ENCODE peak calls at places on chromosomes 12 and 14, in five cellular contexts. F, U, L, P and Y are unnamed samples.

GRCh38 chr12:48997719-48998496 is 1.3 kb downstream of the DDN start:
- DNase-seq in F (no peak), U (no peak), L (no peak), P (peak; percentile 34), Y (no peak)

GRCh38 chr12:91563011-91563410 is 380.4 kb upstream of the DCN start:
- DNase-seq in F (no peak), U (no peak), L (no peak), P (no peak), Y (no peak)

GRCh38 chr12:79374543-79374942 is 316.2 kb downstream of the PAWR start:
- DNase-seq in F (no peak), U (no peak), L (no peak), P (no peak), Y (no peak)

GRCh38 chr12:23628836-23629235 is 320.6 kb downstream of the SOX5 start:
- DNase-seq in F (no peak), U (no peak), L (no peak), P (no peak), Y (no peak)

GRCh38 chr12:13097526-13097925 is 5.9 kb downstream of the GSG1 start:
- DNase-seq in F (no peak), U (no peak), L (no peak), P (no peak), Y (no peak)

GRCh38 chr14:91796622-91797347 is 64.9 kb upstream of the CATSPERB start:
- DNase-seq in F (no peak), U (no peak), L (no peak), P (no peak), Y (no peak)

GRCh38 chr12:110721570-110721969 is 21.1 kb downstream of the PPP1CC start:
- DNase-seq in F (no peak), U (no peak), L (no peak), P (no peak), Y (no peak)

GRCh38 chr14:95260537-95261440 is 58.9 kb downstream of the CLMN start:
- DNase-seq in F (no peak), U (no peak), L (no peak), P (no peak), Y (no peak)

GRCh38 chr12:124055066-124055465 is 82.1 kb downstream of the ZNF664 start:
- DNase-seq in F (no peak), U (no peak), L (no peak), P (no peak), Y (no peak)

GRCh38 chr12:70353780-70354640 is 12.1 kb upstream of the KCNMB4 start:
- DNase-seq in F (no peak), U (no peak), L (no peak), P (no peak), Y (no peak)

GRCh38 chr12:96368233-96368632 is 32.0 kb downstream of the CDK17 start:
- DNase-seq in F (no peak), U (no peak), L (no peak), P (no peak), Y (no peak)
- H3K27ac ChIP-seq in F (no peak overlapping the region), U (peak overlapping the region; percentile 15), L (no peak overlapping the region), P (peak overlapping the region; percentile 8), Y (no peak overlapping the region)

DNA sequence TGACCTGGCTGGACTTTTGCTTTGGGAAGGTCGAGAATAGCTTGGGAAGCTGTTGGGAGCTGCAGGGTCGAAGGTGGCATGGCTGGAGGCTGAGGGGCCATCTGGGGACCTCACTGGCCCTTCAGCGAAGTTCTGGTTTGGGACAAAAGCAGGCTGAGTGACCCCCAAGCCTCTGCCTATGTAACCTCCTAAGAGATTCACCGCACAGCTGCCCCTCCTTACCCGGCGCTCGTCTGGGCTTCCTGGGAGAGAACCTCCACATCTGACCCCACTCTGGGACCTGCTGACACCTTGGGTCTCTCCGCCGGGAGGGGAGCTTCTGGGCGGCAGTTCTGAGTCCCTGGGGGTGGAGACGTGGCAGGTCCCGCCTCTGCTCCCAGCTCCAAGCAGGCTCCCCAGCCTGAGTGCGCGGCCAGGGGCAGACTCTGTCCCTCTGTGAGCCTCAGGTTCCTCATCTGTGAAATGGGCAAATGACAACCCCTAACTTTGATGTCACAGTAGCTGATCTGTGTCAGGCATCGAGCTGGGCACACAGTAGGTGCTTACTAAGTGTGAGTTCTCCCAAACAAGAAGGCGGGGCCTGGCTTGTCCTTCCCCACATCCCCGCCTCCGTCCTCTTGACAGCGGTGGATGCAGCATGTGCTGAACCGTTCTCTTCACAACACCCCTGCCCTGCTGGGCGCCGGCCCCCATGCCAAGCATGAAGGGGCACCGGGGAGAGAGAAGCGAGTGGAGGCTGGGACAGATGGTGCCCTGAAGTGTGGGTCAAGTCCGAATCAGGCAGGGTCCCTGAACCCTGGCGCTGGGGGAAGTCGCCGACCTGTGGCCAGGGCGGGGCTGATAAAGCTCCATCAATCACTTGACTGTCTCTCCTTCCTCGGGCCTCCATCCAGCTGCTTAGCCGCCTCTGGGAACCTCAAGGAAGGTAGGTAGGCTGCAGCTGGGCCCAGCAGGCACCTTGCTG is 3.8 kb downstream of the EXOC3L4 start:
- DNase-seq in F (no peak), U (no peak), L (no peak), P (no peak), Y (no peak)
- H3K27ac ChIP-seq in F (no peak overlapping the region), U (no peak overlapping the region), L (no peak overlapping the region), P (no peak overlapping the region), Y (no peak overlapping the region)

GRCh38 chr12:4168041-4168440 is 105.5 kb upstream of the CCND2 start:
- DNase-seq in F (no peak), U (no peak), L (no peak), P (no peak), Y (no peak)

GRCh38 chr12:4160314-4161040 is 113.1 kb upstream of the CCND2 start:
- DNase-seq in F (no peak), U (no peak), L (no peak), P (no peak), Y (no peak)

GRCh38 chr12:4161718-4162117 is 111.8 kb upstream of the CCND2 start:
- DNase-seq in F (no peak), U (no peak), L (no peak), P (no peak), Y (no peak)

GRCh38 chr12:4169522-4169921 is 104.0 kb upstream of the CCND2 start:
- DNase-seq in F (no peak), U (no peak), L (no peak), P (no peak), Y (no peak)

DNA sequence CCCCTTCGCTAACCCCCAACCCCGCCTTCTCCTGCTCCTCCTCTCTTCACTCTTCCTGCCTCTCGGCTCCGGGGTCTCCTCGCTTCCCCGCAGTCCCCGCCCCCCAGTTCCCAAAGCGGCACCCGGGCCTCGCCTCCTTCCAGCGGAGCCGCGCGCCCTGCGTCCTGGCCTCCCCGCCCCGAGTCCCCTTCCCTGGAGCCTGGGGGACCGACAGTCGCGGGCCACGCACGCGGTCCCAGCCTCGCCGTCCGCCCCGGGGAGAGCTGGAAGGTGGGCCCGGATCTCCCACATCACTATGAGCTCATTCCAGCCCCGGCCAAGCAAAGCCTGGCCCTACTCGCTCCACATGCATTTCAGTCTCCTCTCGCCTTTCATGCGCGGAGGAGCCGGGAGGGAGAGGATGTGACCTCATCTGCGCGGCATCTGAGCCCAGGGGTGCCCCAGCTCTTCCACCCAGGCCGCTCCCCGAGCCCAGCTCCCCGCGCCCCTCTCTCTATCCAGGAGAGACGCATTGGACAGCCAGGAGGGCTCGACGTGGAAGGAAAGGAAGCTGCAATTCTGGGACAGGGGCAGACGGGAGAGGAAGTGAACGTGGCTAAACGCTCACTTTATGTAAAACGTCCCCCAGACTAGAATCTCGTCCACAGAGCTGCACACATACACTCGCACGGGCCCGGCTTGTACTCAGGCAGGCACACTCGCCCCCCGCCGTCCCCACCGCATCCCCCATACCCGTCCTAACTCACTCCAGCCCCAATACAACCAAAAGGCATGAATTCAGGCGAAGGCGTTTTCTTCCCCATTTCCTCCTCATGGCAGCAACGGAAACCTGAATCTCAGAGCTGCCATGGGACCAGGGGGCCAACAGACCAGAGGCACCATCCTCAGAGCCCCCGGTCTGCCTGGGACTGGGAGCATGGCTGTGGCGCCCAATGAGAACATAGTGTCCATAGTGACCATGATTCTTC is 108.7 kb upstream of the CCND2 start:
- DNase-seq in F (no peak), U (no peak), L (peak; percentile 19), P (peak; percentile 53), Y (no peak)
- H3K27ac ChIP-seq in F (no peak overlapping the region), U (no peak overlapping the region), L (peak overlapping the region; percentile 44), P (peak overlapping the region; percentile 61), Y (peak overlapping the region; percentile 60)

DNA sequence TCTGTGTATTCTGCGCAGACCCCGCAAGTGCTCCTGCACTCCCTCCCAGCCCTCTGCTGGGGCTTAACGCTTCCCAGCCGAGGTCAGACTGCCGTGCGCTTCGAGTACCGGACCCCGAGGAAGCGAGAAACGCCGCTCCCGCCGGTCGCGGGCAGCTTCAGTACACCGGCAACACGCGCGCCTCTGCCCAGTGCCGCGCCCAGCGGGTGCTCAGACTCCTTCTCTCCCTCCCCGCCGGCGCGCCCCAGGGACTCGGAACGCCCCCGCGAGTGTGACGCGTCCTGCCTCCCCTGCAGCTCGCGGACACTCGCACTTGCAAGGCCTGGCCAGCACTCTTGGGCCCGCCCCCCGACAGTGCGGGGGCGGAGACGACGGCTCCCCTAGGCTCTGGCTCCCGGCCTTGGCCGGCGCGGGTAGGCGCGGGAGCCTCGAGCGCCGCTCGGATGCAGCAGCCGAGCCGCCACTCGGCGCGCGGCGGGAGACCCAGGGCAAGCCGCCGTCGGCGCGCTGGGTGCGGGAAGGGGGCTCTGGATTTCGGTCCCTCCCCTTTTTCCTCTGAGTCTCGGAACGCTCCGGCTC is at the start of gene PTGER2:
- DNase-seq in F (peak; percentile 85), U (peak; percentile 45), L (peak; percentile 72), P (peak; percentile 87), Y (peak; percentile 87)
- H3K27ac ChIP-seq in F (peak within 1 kb of the TSS; percentile 61), U (no peak within 1 kb of the TSS), L (peak within 1 kb of the TSS; percentile 73), P (no peak within 1 kb of the TSS), Y (no peak within 1 kb of the TSS)

DNA sequence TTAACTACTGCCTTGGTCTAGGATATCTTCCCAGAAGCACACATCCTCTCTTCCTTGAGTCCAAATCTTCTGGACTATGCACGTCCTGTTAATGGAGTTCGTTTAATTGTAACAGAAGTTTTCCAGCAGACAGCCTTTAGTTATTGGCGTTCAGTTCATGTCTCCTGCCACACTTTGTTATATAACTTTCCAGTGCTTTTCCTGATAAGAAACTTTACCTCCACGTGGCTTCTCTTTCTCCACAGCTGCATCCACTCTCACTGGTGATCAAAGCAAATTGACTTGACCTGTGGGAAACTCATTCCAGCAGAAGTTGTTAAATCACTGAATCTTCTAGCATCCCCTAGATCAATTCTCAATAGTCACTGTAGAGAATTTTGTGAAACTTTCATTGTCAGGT is 19.0 kb downstream of the PTPN21 start:
- DNase-seq in F (no peak), U (no peak), L (no peak), P (no peak), Y (no peak)
- H3K27ac ChIP-seq in F (peak overlapping the region; percentile 49), U (no peak overlapping the region), L (no peak overlapping the region), P (peak overlapping the region; percentile 52), Y (no peak overlapping the region)

DNA sequence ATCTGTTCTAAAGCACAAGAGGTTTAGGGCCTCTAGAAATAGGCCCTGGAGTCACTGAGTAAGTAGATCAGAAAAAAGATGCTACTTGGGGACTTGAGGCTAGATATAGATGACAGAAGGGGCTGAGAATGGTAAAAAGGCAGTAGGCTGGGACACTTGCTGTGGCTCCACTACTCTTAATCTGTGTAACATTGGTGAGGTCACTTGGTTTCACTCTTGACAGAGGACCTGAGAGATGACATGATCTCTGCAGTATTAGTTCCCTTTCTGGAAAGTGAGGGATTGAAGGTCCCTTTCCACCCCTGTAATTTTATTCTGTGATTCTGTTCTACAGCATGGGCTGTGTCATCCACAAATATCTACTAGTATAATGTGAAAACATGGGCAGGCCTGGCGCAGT is 39.7 kb downstream of the MAPKAPK5 start:
- DNase-seq in F (no peak), U (no peak), L (no peak), P (no peak), Y (no peak)
- H3K27ac ChIP-seq in F (no peak overlapping the region), U (no peak overlapping the region), L (no peak overlapping the region), P (no peak overlapping the region), Y (no peak overlapping the region)